ENCODE peak calls at places on chromosomes 1 and 21, in four cellular contexts. Y is posterior cingulate gyrus; V is activated T-helper 1 cell treated with anti-CD3 and anti-CD28 coated beads, Interleukin-12 subunit alpha, Interleukin-12 subunit beta, Interleukin-2, Interleukin-4 antibody, amounts not matched to agents 30 ng/mL and 10 ng/mL and 1 ng/mL, durations not matched to agents 14 hours and 24 hours and 36 hours; J is cardiac fibroblast. S is an unnamed sample.

GRCh38 chr1:36776256-36776655 is 258.1 kb downstream of the GRIK3 start:
- DNase-seq in Y (no peak), V (no peak), J (no peak), S (no peak)

GRCh38 chr1:16181887-16182719 is 26.2 kb upstream of the EPHA2 start:
- DNase-seq in Y (no peak), V (no peak), J (peak), S (no peak)

GRCh38 chr1:66933887-66934700 is 9.3 kb downstream of the MIER1 start:
- DNase-seq in Y (no peak), V (no peak), J (no peak), S (peak)

GRCh38 chr1:168485048-168485447 is 58.7 kb downstream of the XCL2 start:
- DNase-seq in Y (no peak), V (no peak), J (peak), S (no peak)

GRCh38 chr1:25624604-25625003 is 8.0 kb downstream of the MAN1C1 start:
- DNase-seq in Y (no peak), V (no peak), J (no peak), S (no peak)

GRCh38 chr21:44943005-44943685 is 3.3 kb downstream of the SLX9 start:
- DNase-seq in Y (no peak), V (no peak), J (no peak), S (no peak)

GRCh38 chr1:44346184-44346583 is 8.9 kb downstream of the ERI3 start:
- DNase-seq in Y (peak), V (no peak), J (no peak), S (no peak)

GRCh38 chr1:226820935-226821718 is 49.3 kb upstream of the PSEN2 start:
- DNase-seq in Y (no peak), V (no peak), J (peak), S (peak)

GRCh38 chr1:232822524-232822923 is 17.3 kb downstream of the MAP10 start:
- DNase-seq in Y (no peak), V (no peak), J (no peak), S (no peak)

GRCh38 chr1:3735027-3735682 is 17.1 kb upstream of the CCDC27 start:
- DNase-seq in Y (no peak), V (no peak), J (no peak), S (peak)

GRCh38 chr1:97135972-97136371 is 414.4 kb downstream of the PTBP2 start:
- DNase-seq in Y (no peak), V (no peak), J (no peak), S (no peak)

GRCh38 chr1:39105841-39106765 is 80.0 kb downstream of the NDUFS5 start:
- DNase-seq in Y (peak), V (peak), J (peak), S (peak)

GRCh38 chr21:46165099-46165498 is 9.7 kb upstream of the FTCD start:
- DNase-seq in Y (no peak), V (no peak), J (no peak), S (no peak)

GRCh38 chr1:28127617-28128257 is 39.3 kb upstream of the EYA3 start:
- DNase-seq in Y (no peak), V (no peak), J (no peak), S (no peak)

GRCh38 chr1:209601809-209602657 is 18.5 kb downstream of the CAMK1G start:
- DNase-seq in Y (peak), V (peak), J (peak), S (peak)

GRCh38 chr1:207920481-207921050 is 9.6 kb upstream of the CD34 start:
- DNase-seq in Y (no peak), V (no peak), J (no peak), S (no peak)